ENCODE peak calls at places on chromosome 6, in six cellular contexts. O is stimulated activated naive CD4-positive, alpha-beta T cell; V is fibroblast of the aortic adventitia; X is iris pigment epithelial cell; N is ovary; B is CD4-positive, CD25-positive, alpha-beta regulatory T cell. P is an unnamed sample.

GRCh38 chr6:46948699-46949098 is 27.0 kb upstream of the ADGRF5 start:
- DNase-seq in N (no peak), V (no peak), X (no peak), B (no peak), O (no peak), P (no peak)

GRCh38 chr6:64217721-64218603 is 582.4 kb downstream of the PHF3 start:
- DNase-seq in V (peak; percentile 38), O (no peak), B (no peak), N (no peak), X (peak; percentile 48), P (no peak)

GRCh38 chr6:47094351-47094925 is 52.3 kb upstream of the ADGRF1 start:
- DNase-seq in X (peak; percentile 12), N (no peak), B (no peak), V (peak; percentile 24), O (no peak), P (no peak)

GRCh38 chr6:137683886-137684285 is 183.2 kb upstream of the TNFAIP3 start:
- DNase-seq in O (no peak), X (no peak), N (no peak), B (no peak), V (no peak), P (no peak)

GRCh38 chr6:100803264-100803663 is 77.9 kb downstream of the ASCC3 start:
- DNase-seq in B (no peak), O (no peak), X (no peak), V (no peak), N (no peak), P (no peak)

GRCh38 chr6:14001329-14002012 is 76.7 kb downstream of the RNF182 start:
- DNase-seq in B (no peak), V (peak; percentile 87), O (no peak), X (peak; percentile 93), N (no peak), P (peak; percentile 95)

GRCh38 chr6:68235192-68235812 is 399.8 kb upstream of the ADGRB3 start:
- DNase-seq in O (no peak), X (peak; percentile 44), B (no peak), V (peak; percentile 8), N (no peak), P (no peak)

GRCh38 chr6:38080349-38080748 is 260.8 kb downstream of the ZFAND3 start:
- DNase-seq in B (no peak), V (peak; percentile 30), O (no peak), X (peak; percentile 59), N (no peak), P (no peak)

GRCh38 chr6:111734068-111734825 is 128.6 kb upstream of the TRAF3IP2 start:
- DNase-seq in N (no peak), X (peak; percentile 17), O (peak; percentile 19), B (no peak), V (no peak), P (no peak)

GRCh38 chr6:45822269-45822812 is 193.3 kb downstream of the CLIC5 start:
- DNase-seq in B (peak; percentile 36), O (no peak), X (no peak), V (no peak), N (no peak), P (no peak)

GRCh38 chr6:132798820-132799538 is 542 bp upstream of the SLC18B1 start:
- DNase-seq in X (peak; percentile 69), O (peak; percentile 77), V (peak; percentile 59), N (peak; percentile 50), B (peak; percentile 85), P (peak; percentile 76)

GRCh38 chr6:47097092-47097945 is 55.2 kb upstream of the ADGRF1 start:
- DNase-seq in B (peak; percentile 45), X (peak; percentile 86), O (peak; percentile 49), V (peak; percentile 89), N (peak; percentile 62), P (peak; percentile 73)

GRCh38 chr6:36607782-36608386 is 13.7 kb downstream of the SRSF3 start:
- DNase-seq in O (no peak), V (peak; percentile 54), N (no peak), B (no peak), X (no peak), P (no peak)

GRCh38 chr6:90586675-90587638 is at the start of gene MAP3K7:
- DNase-seq in B (peak; percentile 97), O (peak; percentile 97), V (peak; percentile 98), N (peak; percentile 88), X (peak; percentile 96), P (peak; percentile 95)

GRCh38 chr6:27479319-27480182 is 6.6 kb upstream of the ZNF184 start:
- DNase-seq in N (peak; percentile 77), O (peak; percentile 98), B (peak; percentile 90), X (peak; percentile 91), V (peak; percentile 98), P (peak; percentile 84)

GRCh38 chr6:36247691-36248090 is 22.2 kb upstream of the PNPLA1 start:
- DNase-seq in X (peak; percentile 64), B (no peak), N (no peak), O (no peak), V (peak; percentile 88), P (no peak)

GRCh38 chr6:159169193-159169555 is at the start of gene FNDC1:
- DNase-seq in X (no peak), V (no peak), B (peak; percentile 51), N (no peak), O (peak; percentile 21), P (no peak)

GRCh38 chr6:160424256-160424655 is 76.1 kb downstream of the SLC22A3 start:
- DNase-seq in V (no peak), N (no peak), X (no peak), O (no peak), B (no peak), P (peak; percentile 10)

GRCh38 chr6:26124550-26125014 is 37.4 kb downstream of the HFE start:
- DNase-seq in X (no peak), N (no peak), B (peak; percentile 83), O (peak; percentile 85), V (peak; percentile 39), P (peak; percentile 35)

GRCh38 chr6:87481936-87482335 is 9.2 kb downstream of the SLC35A1 start:
- DNase-seq in O (no peak), N (no peak), V (no peak), B (no peak), X (peak; percentile 27), P (no peak)

GRCh38 chr6:112802154-112802553 is 455.0 kb downstream of the RFPL4B start:
- DNase-seq in O (no peak), B (no peak), V (peak; percentile 92), X (peak; percentile 80), N (no peak), P (no peak)

GRCh38 chr6:32666420-32667300 is at the start of gene HLA-DQB1:
- DNase-seq in B (peak; percentile 94), X (peak; percentile 11), O (no peak), V (no peak), N (no peak), P (peak; percentile 75)

GRCh38 chr6:125577263-125577662 is 172.2 kb upstream of the HEY2 start:
- DNase-seq in O (no peak), X (no peak), B (no peak), V (no peak), N (no peak), P (no peak)

GRCh38 chr6:44842616-44843015 is 455.1 kb downstream of the CDC5L start:
- DNase-seq in V (no peak), N (no peak), X (no peak), B (no peak), O (no peak), P (no peak)

GRCh38 chr6:16433338-16433737 is 195.0 kb downstream of the GMPR start:
- DNase-seq in N (no peak), O (no peak), X (no peak), V (no peak), B (no peak), P (no peak)

GRCh38 chr6:24879351-24879750 is 56.4 kb downstream of the RIPOR2 start:
- DNase-seq in V (no peak), B (no peak), X (no peak), O (no peak), N (no peak), P (no peak)

GRCh38 chr6:28960846-28961500 is 37.2 kb upstream of the TRIM27 start:
- DNase-seq in V (no peak), O (no peak), B (no peak), N (no peak), X (no peak), P (no peak)

GRCh38 chr6:69349776-69350175 is 447.0 kb downstream of the LMBRD1 start:
- DNase-seq in B (no peak), O (no peak), X (no peak), V (no peak), N (no peak), P (no peak)

P was measured in HCT116.